ENCODE peak calls at places on chromosomes 5 and 9, in five cellular contexts. G, Q, P, H and F are unnamed samples. For H3K4me1, the result is how much of the 10 kb centered on the place peaks cover.

GRCh38 chr5:169146158-169146557 is 154.8 kb downstream of the SLIT3 start:
- DNase-seq in Q (no peak), G (no peak), P (peak), H (no peak), F (no peak)

GRCh38 chr9:110257097-110257955 is 1.0 kb upstream of the TXN start:
- DNase-seq in H (no peak), P (peak), G (peak), Q (peak), F (no peak)

GRCh38 chr5:162067651-162068411 is at the start of gene GABRG2:
- DNase-seq in P (no peak), H (no peak), Q (peak), G (no peak), F (no peak)

GRCh38 chr5:34563951-34564705 is 92.0 kb upstream of the RAI14 start:
- DNase-seq in Q (no peak), G (no peak), P (no peak), H (no peak), F (no peak)

GRCh38 chr9:131012396-131012917 is 3.5 kb downstream of the LAMC3 start:
- DNase-seq in H (no peak), Q (peak), G (no peak), P (no peak), F (no peak)

GRCh38 chr5:179186801-179187200 is 126.6 kb downstream of the ZNF354C start:
- DNase-seq in Q (no peak), G (no peak), P (no peak), H (no peak), F (no peak)

GRCh38 chr9:106932178-106932577 is 69.2 kb downstream of the ZNF462 start:
- DNase-seq in G (no peak), Q (no peak), H (no peak), P (no peak), F (no peak)

GRCh38 chr9:112249277-112249676 is 74.2 kb upstream of the SUSD1 start:
- DNase-seq in Q (no peak), H (no peak), G (no peak), P (no peak), F (peak)

GRCh38 chr9:111405701-111406100 is 75.7 kb upstream of the OR2K2 start:
- DNase-seq in Q (no peak), G (no peak), H (no peak), P (no peak), F (no peak)

GRCh38 chr5:52943285-52943684 is 45.9 kb upstream of the ITGA2 start:
- DNase-seq in P (no peak), H (no peak), G (no peak), Q (no peak), F (no peak)

GRCh38 chr9:98811051-98811650 is 3.7 kb downstream of the GALNT12 start:
- DNase-seq in Q (no peak), H (no peak), G (no peak), P (no peak), F (no peak)

GRCh38 chr9:32524558-32525461 is 1.2 kb downstream of the RIGI start:
- DNase-seq in P (peak), Q (peak), H (no peak), G (peak), F (peak)

GRCh38 chr5:180315762-180316212 is 23.9 kb upstream of the MAPK9 start:
- DNase-seq in P (peak), H (peak), G (peak), Q (peak), F (no peak)

GRCh38 chr9:114102484-114102883 is 3.4 kb upstream of the KIF12 start:
- DNase-seq in Q (no peak), H (no peak), P (no peak), G (no peak), F (no peak)

GRCh38 chr9:6896562-6896961 is 138.8 kb downstream of the KDM4C start:
- DNase-seq in Q (no peak), G (no peak), H (no peak), P (no peak), F (peak)

GRCh38 chr9:83920469-83920941 is 727 bp downstream of the KIF27 start:
- DNase-seq in P (peak), H (no peak), G (no peak), Q (peak), F (peak)

GRCh38 chr5:113524927-113525326 is 11.4 kb downstream of the YTHDC2 start:
- DNase-seq in P (no peak), Q (no peak), G (no peak), H (no peak), F (no peak)

GRCh38 chr9:105069285-105070065 is 141.5 kb upstream of the ABCA1 start:
- DNase-seq in H (no peak), Q (no peak), P (no peak), G (no peak), F (no peak)

GRCh38 chr5:142716963-142717362 is 31.1 kb upstream of the FGF1 start:
- DNase-seq in P (peak), G (peak), Q (peak), H (peak), F (peak)

GRCh38 chr9:96021616-96022444 is 146.3 kb downstream of the ERCC6L2 start:
- DNase-seq in G (no peak), P (no peak), Q (peak), H (no peak), F (no peak)

GRCh38 chr5:143657814-143658395 is 154.1 kb upstream of the HMHB1 start:
- DNase-seq in H (no peak), Q (no peak), P (no peak), G (no peak), F (no peak)

GRCh38 chr5:98428806-98429205 is 344.7 kb upstream of the RGMB start:
- DNase-seq in P (peak), Q (no peak), H (no peak), G (no peak), F (no peak)

GRCh38 chr9:134328841-134329575 is 2.8 kb downstream of the RXRA start:
- DNase-seq in Q (no peak), H (no peak), P (peak), G (no peak), F (no peak)

GRCh38 chr5:176740131-176740701 is 70.1 kb upstream of the UNC5A start:
- DNase-seq in P (peak), Q (no peak), G (no peak), H (no peak), F (no peak)

GRCh38 chr5:59328801-59329296 is 564.7 kb downstream of the PDE4D start:
- DNase-seq in G (no peak), Q (peak), P (no peak), H (no peak), F (no peak)

GRCh38 chr9:33430942-33431341 is 16.5 kb downstream of the AQP3 start:
- DNase-seq in G (no peak), Q (no peak), H (no peak), P (no peak), F (no peak)

GRCh38 chr9:108386859-108387384 is 468.9 kb downstream of the ACTL7B start:
- DNase-seq in G (no peak), P (no peak), H (no peak), Q (no peak), F (peak)

GRCh38 chr5:41707853-41708603 is 162.2 kb downstream of the OXCT1 start:
- DNase-seq in G (no peak), P (no peak), H (peak), Q (peak), F (peak)

GRCh38 chr9:128393971-128394370 is 22.8 kb downstream of the URM1 start:
- DNase-seq in Q (no peak), G (no peak), P (no peak), H (no peak), F (no peak)

GRCh38 chr9:121620777-121621437 is 30.5 kb upstream of the DAB2IP start:
- DNase-seq in G (peak), H (no peak), Q (peak), P (no peak), F (no peak)

GRCh38 chr9:109315889-109316640 is 4.8 kb downstream of the EPB41L4B start:
- DNase-seq in G (no peak), P (peak), Q (peak), H (peak), F (peak)

DNA sequence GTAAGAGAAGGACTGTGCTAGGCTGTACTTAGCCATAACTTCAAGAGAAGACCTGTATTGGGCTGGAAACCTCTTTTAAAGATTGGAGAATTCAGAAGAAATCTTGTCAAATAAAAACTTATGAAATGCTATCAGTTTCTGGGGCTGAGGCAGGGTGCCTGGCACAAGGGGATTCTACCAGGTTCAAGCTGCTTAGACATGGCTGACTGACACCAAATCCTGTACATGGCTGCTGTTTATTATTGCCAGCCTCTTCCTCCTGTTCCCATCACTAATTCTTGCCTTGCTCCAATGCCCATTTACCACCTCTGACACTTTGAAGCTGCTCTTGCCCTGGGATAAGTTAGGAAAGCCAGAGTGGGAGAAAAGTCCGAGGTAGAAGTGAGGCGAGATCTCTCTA is 66.4 kb upstream of the TNFAIP8 start:
- DNase-seq in Q (no peak), H (no peak), P (no peak), G (no peak), F (no peak)
- H3K4me1 ChIP-seq in Q (under half), H (under half), P (under half), G (half or more), F (under half)

GRCh38 chr5:67792891-67793290 is 422.7 kb upstream of the PIK3R1 start:
- DNase-seq in P (no peak), G (no peak), Q (no peak), H (no peak), F (no peak)
- TF ChIP-seq CTCF in P (no peak), G (no peak), Q (no peak), H (no peak), F (no peak)

GRCh38 chr9:125646222-125647100 is 60.5 kb downstream of the MAPKAP1 start:
- DNase-seq in G (no peak), H (no peak), P (no peak), Q (no peak), F (no peak)
- H3K4me1 ChIP-seq in G (under half), H (under half), P (under half), Q (half or more), F (under half)

DNA sequence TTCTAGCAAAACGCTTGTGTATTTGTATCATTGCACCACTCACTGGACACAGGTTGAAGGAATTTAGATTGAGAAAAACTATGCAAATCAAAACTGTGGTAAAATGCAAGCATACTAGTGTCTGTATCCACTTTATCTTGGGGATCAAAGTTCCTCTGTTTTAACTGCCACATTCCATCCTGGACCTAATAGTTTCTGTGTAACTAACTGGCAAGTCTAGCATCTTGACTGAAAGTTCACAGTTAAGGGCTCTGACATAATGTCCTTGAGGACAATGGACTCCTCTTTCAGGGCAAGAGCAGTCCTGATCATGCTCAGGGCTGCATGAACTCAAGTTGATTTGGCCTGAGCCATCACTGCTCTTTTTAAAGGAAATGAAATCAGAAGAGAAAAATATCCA is 30.7 kb downstream of the NFIB start:
- DNase-seq in H (no peak), G (no peak), Q (no peak), P (no peak), F (no peak)
- TF ChIP-seq CTCF in H (no peak), G (no peak), Q (no peak), P (no peak), F (no peak)

DNA sequence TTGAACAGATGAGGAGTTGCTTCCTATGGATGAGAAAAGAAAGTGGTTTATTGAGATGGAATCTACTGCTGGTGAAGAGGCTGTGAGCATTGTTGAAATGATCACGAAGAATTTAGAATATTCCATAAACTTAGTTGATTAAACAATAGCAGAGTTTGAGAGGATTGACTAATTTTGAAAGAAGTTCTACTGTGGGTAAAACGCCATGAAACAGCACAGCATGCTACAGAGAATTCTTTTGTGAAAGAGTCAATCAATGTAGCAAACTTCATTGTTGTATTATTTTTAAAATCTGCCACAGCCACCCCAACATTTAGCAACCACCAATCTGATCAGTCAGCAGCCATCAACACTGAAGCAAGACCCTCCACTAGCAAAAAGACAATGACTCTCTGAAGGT is 309.1 kb downstream of the SPOCK1 start:
- DNase-seq in G (no peak), Q (no peak), H (no peak), P (no peak), F (no peak)
- H3K4me1 ChIP-seq in G (under half), Q (under half), H (under half), P (under half), F (under half)

GRCh38 chr5:93819666-93820065 is 78.3 kb upstream of the POU5F2 start:
- DNase-seq in H (no peak), G (no peak), Q (peak), P (no peak), F (no peak)
- TF ChIP-seq CTCF in H (no peak), G (no peak), Q (no peak), P (no peak), F (no peak)

DNA sequence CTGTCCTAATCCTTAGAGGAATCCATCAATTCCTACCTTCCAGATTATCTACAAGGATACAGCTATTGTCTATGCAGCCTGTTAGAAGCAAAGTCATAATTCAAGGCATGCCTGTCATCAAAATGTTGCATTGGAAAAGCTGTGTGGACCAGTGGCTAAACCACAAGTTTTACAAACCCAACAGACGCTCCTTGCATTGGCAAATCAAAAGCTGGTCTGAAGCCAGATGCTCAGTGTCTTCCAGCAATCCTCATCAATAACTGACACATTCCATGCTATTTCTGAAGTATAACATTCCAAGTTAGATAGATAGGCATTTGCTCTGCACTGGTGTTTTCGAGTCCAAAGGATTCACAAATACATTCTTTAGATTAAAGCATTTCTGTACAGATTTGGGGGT is 213.6 kb downstream of the EBF1 start:
- DNase-seq in Q (no peak), G (no peak), P (no peak), H (no peak), F (no peak)
- H3K4me1 ChIP-seq in Q (under half), G (under half), P (under half), H (under half), F (under half)

GRCh38 chr5:71836084-71836483 is 117.0 kb downstream of the CARTPT start:
- DNase-seq in G (no peak), P (no peak), H (no peak), Q (no peak), F (no peak)
- TF ChIP-seq CTCF in G (no peak), P (no peak), H (peak), Q (peak), F (peak)

GRCh38 chr9:89638897-89639296 is 34.1 kb downstream of the GADD45G start:
- DNase-seq in P (no peak), G (no peak), H (no peak), Q (no peak), F (no peak)

GRCh38 chr9:89639367-89639795 is 34.6 kb downstream of the GADD45G start:
- DNase-seq in G (no peak), P (no peak), Q (peak), H (no peak), F (no peak)

GRCh38 chr9:89640391-89640790 is 35.6 kb downstream of the GADD45G start:
- DNase-seq in P (peak), H (no peak), G (no peak), Q (no peak), F (no peak)

GRCh38 chr9:89640801-89641200 is 36.0 kb downstream of the GADD45G start:
- DNase-seq in H (no peak), G (no peak), Q (no peak), P (no peak), F (no peak)

GRCh38 chr9:89639961-89640360 is 35.1 kb downstream of the GADD45G start:
- DNase-seq in H (no peak), Q (no peak), P (no peak), G (no peak), F (no peak)
- H3K4me1 ChIP-seq in H (under half), Q (under half), P (under half), G (under half), F (under half)